ENCODE peak calls at places on chromosomes 16 and 17, in six cellular contexts. A is activated CD4-positive, alpha-beta memory T cell treated with anti-CD3 and anti-CD28 coated beads, Interleukin-2, amount 10 ng/mL, durations not matched to agents 7 days and 5 days; K is caudate nucleus; I is tibial nerve; B is EL; M is dorsolateral prefrontal cortex. D is an unnamed sample.

GRCh38 chr16:26614102-26614864 is 452.4 kb upstream of the C16orf82 start:
- DNase-seq in M (no peak), B (no peak), A (peak; percentile 26), K (no peak), I (no peak), D (no peak)

GRCh38 chr16:12289175-12290063 is 312.9 kb downstream of the SNX29 start:
- DNase-seq in K (no peak), I (no peak), M (no peak), B (no peak), A (no peak), D (no peak)

GRCh38 chr16:56231-56927 is 2.8 kb downstream of the SNRNP25 start:
- DNase-seq in B (no peak), K (no peak), A (no peak), I (no peak), M (no peak), D (no peak)

GRCh38 chr16:29770250-29770929 is 7.7 kb upstream of the ZG16 start:
- DNase-seq in I (no peak), B (no peak), A (no peak), K (no peak), M (no peak), D (no peak)

GRCh38 chr16:75087040-75087979 is 29.3 kb downstream of the LDHD start:
- DNase-seq in K (no peak), I (no peak), A (no peak), B (peak; percentile 19), M (no peak), D (no peak)

GRCh38 chr17:49249292-49249794 is 18.8 kb upstream of the PHOSPHO1 start:
- DNase-seq in I (no peak), B (no peak), K (no peak), M (no peak), A (no peak), D (peak; percentile 76)

GRCh38 chr17:11554042-11554441 is 44.2 kb upstream of the DNAH9 start:
- DNase-seq in B (no peak), K (no peak), I (no peak), A (no peak), M (no peak), D (no peak)

GRCh38 chr17:6243186-6243585 is 173.0 kb downstream of the WSCD1 start:
- DNase-seq in M (no peak), A (no peak), K (no peak), I (no peak), B (no peak), D (no peak)

GRCh38 chr17:55198690-55199370 is 65.9 kb upstream of the HLF start:
- DNase-seq in A (no peak), B (no peak), K (no peak), I (no peak), M (no peak), D (no peak)

GRCh38 chr17:38960402-38960801 is 6.8 kb downstream of the FBXO47 start:
- DNase-seq in A (no peak), M (no peak), K (no peak), I (no peak), B (no peak), D (no peak)

GRCh38 chr17:57911834-57912673 is 43.2 kb downstream of the CUEDC1 start:
- DNase-seq in B (no peak), A (no peak), I (peak; percentile 91), M (peak; percentile 98), K (peak; percentile 95), D (peak; percentile 52)

GRCh38 chr16:27963471-27963965 is 100.0 kb downstream of the GSG1L start:
- DNase-seq in I (no peak), K (no peak), B (no peak), M (no peak), A (no peak), D (no peak)

GRCh38 chr16:563072-563644 is 3.0 kb downstream of the PRR35 start:
- DNase-seq in I (no peak), B (no peak), A (no peak), K (no peak), M (no peak), D (no peak)

GRCh38 chr17:19000531-19001011 is 4.0 kb downstream of the FAM83G start:
- DNase-seq in K (no peak), B (peak; percentile 70), A (no peak), I (no peak), M (no peak), D (peak; percentile 69)

GRCh38 chr17:7634384-7634783 is 4.4 kb downstream of the SHBG start:
- DNase-seq in I (no peak), M (no peak), A (peak; percentile 28), K (peak; percentile 35), B (peak; percentile 56), D (peak; percentile 51)

GRCh38 chr17:48871551-48872351 is 20.8 kb upstream of the ATP5MC1 start:
- DNase-seq in A (no peak), B (no peak), K (no peak), M (no peak), I (peak; percentile 32), D (no peak)

GRCh38 chr17:41403409-41404023 is 6.1 kb upstream of the KRT31 start:
- DNase-seq in K (no peak), A (no peak), B (no peak), M (no peak), I (no peak), D (no peak)

GRCh38 chr16:89319883-89320716 is 102.6 kb downstream of the ZNF778 start:
- DNase-seq in I (no peak), B (peak; percentile 91), K (no peak), M (no peak), A (peak; percentile 55), D (peak; percentile 83)

GRCh38 chr16:56848056-56848936 is 16.7 kb upstream of the SLC12A3 start:
- DNase-seq in B (peak; percentile 86), A (no peak), I (no peak), K (no peak), M (peak; percentile 25), D (peak; percentile 60)

GRCh38 chr16:11685844-11686618 is 17.8 kb downstream of the SNN start:
- DNase-seq in I (no peak), M (no peak), A (no peak), K (no peak), B (peak; percentile 52), D (no peak)

GRCh38 chr16:4376126-4376819 is 4.6 kb downstream of the VASN start:
- DNase-seq in M (peak; percentile 79), K (peak; percentile 87), A (no peak), B (peak; percentile 89), I (peak; percentile 85), D (peak; percentile 87)

GRCh38 chr17:14299261-14300093 is 1.4 kb upstream of the HS3ST3B1 start:
- DNase-seq in A (peak; percentile 55), B (peak; percentile 68), M (no peak), K (no peak), I (no peak), D (peak; percentile 53)

GRCh38 chr17:32020943-32021617 is 13.9 kb downstream of the LRRC37B start:
- DNase-seq in K (no peak), B (peak; percentile 83), I (no peak), M (no peak), A (no peak), D (no peak)

D was measured in AG20443.